ENCODE peak calls at places on chromosomes 6 and 20, in seven cellular contexts. One of them, this sample, is unnamed.

GRCh38 chr20:37398750-37399621 is 53.0 kb downstream of the SRC start:
- DNase-seq in trophoblast cell: no peak
- DNase-seq in GM23248: peak; percentile 32
- DNase-seq in PC-9: no peak
- DNase-seq in DND-41: no peak
- DNase-seq in astrocyte: no peak
- DNase-seq in neuronal stem cell: no peak
- DNase-seq in this sample: no peak

GRCh38 chr6:125797934-125798444 is 7.2 kb downstream of the NCOA7 start:
- DNase-seq in astrocyte: no peak
- DNase-seq in trophoblast cell: peak; percentile 76
- DNase-seq in GM23248: no peak
- DNase-seq in neuronal stem cell: no peak
- DNase-seq in PC-9: no peak
- DNase-seq in DND-41: no peak
- DNase-seq in this sample: no peak

GRCh38 chr6:111033628-111034289 is 51.9 kb downstream of the RPF2 start:
- DNase-seq in PC-9: no peak
- DNase-seq in trophoblast cell: no peak
- DNase-seq in GM23248: no peak
- DNase-seq in neuronal stem cell: no peak
- DNase-seq in DND-41: no peak
- DNase-seq in astrocyte: no peak
- DNase-seq in this sample: no peak

GRCh38 chr6:85185977-85186376 is 263.9 kb upstream of the NT5E start:
- DNase-seq in astrocyte: no peak
- DNase-seq in PC-9: no peak
- DNase-seq in trophoblast cell: no peak
- DNase-seq in GM23248: peak; percentile 71
- DNase-seq in DND-41: no peak
- DNase-seq in neuronal stem cell: no peak
- DNase-seq in this sample: no peak

GRCh38 chr6:21992178-21992967 is 304.5 kb downstream of the PRL start:
- DNase-seq in DND-41: peak; percentile 68
- DNase-seq in PC-9: peak; percentile 5
- DNase-seq in neuronal stem cell: no peak
- DNase-seq in astrocyte: peak; percentile 83
- DNase-seq in trophoblast cell: no peak
- DNase-seq in GM23248: peak; percentile 77
- DNase-seq in this sample: peak; percentile 89

GRCh38 chr6:88814909-88815308 is 148.5 kb downstream of the RNGTT start:
- DNase-seq in DND-41: no peak
- DNase-seq in GM23248: peak; percentile 4
- DNase-seq in astrocyte: no peak
- DNase-seq in neuronal stem cell: no peak
- DNase-seq in PC-9: no peak
- DNase-seq in trophoblast cell: no peak
- DNase-seq in this sample: no peak

GRCh38 chr6:52534363-52534762 is 42.5 kb downstream of the TRAM2 start:
- DNase-seq in neuronal stem cell: no peak
- DNase-seq in PC-9: no peak
- DNase-seq in DND-41: no peak
- DNase-seq in trophoblast cell: no peak
- DNase-seq in GM23248: no peak
- DNase-seq in astrocyte: no peak
- DNase-seq in this sample: no peak

GRCh38 chr20:7980332-7981046 is 39.1 kb downstream of the TMX4 start:
- DNase-seq in astrocyte: peak; percentile 29
- DNase-seq in trophoblast cell: no peak
- DNase-seq in PC-9: peak; percentile 2
- DNase-seq in DND-41: no peak
- DNase-seq in neuronal stem cell: peak; percentile 8
- DNase-seq in GM23248: peak; percentile 35
- DNase-seq in this sample: peak; percentile 70

GRCh38 chr20:37390503-37390890 is 44.6 kb downstream of the SRC start:
- DNase-seq in neuronal stem cell: no peak
- DNase-seq in DND-41: no peak
- DNase-seq in astrocyte: no peak
- DNase-seq in GM23248: no peak
- DNase-seq in PC-9: no peak
- DNase-seq in trophoblast cell: no peak
- DNase-seq in this sample: no peak

GRCh38 chr6:30206152-30206551 is 7.1 kb downstream of the TRIM26 start:
- DNase-seq in astrocyte: no peak
- DNase-seq in PC-9: no peak
- DNase-seq in GM23248: peak; percentile 65
- DNase-seq in neuronal stem cell: no peak
- DNase-seq in trophoblast cell: no peak
- DNase-seq in DND-41: no peak
- DNase-seq in this sample: peak; percentile 29

GRCh38 chr6:82987951-82988350 is 77.7 kb downstream of the UBE3D start:
- DNase-seq in trophoblast cell: no peak
- DNase-seq in PC-9: no peak
- DNase-seq in DND-41: no peak
- DNase-seq in GM23248: peak; percentile 34
- DNase-seq in neuronal stem cell: no peak
- DNase-seq in astrocyte: no peak
- DNase-seq in this sample: no peak

GRCh38 chr6:151917531-151918329 is 110.2 kb downstream of the ESR1 start:
- DNase-seq in trophoblast cell: peak; percentile 16
- DNase-seq in astrocyte: no peak
- DNase-seq in PC-9: no peak
- DNase-seq in GM23248: peak; percentile 43
- DNase-seq in DND-41: no peak
- DNase-seq in neuronal stem cell: no peak
- DNase-seq in this sample: no peak

GRCh38 chr6:106444777-106445507 is 84.4 kb downstream of the CRYBG1 start:
- DNase-seq in DND-41: peak; percentile 38
- DNase-seq in PC-9: peak; percentile 15
- DNase-seq in trophoblast cell: no peak
- DNase-seq in neuronal stem cell: peak; percentile 47
- DNase-seq in GM23248: peak; percentile 77
- DNase-seq in astrocyte: peak; percentile 48
- DNase-seq in this sample: peak; percentile 74

GRCh38 chr6:120872262-120872578 is 462.1 kb downstream of the TBC1D32 start:
- DNase-seq in astrocyte: no peak
- DNase-seq in neuronal stem cell: no peak
- DNase-seq in DND-41: no peak
- DNase-seq in trophoblast cell: no peak
- DNase-seq in PC-9: no peak
- DNase-seq in GM23248: no peak
- DNase-seq in this sample: no peak

GRCh38 chr6:106799008-106799952 is 169.9 kb downstream of the QRSL1 start:
- DNase-seq in GM23248: peak; percentile 19
- DNase-seq in DND-41: peak; percentile 52
- DNase-seq in PC-9: peak; percentile 94
- DNase-seq in astrocyte: peak; percentile 91
- DNase-seq in neuronal stem cell: no peak
- DNase-seq in trophoblast cell: no peak
- DNase-seq in this sample: peak; percentile 92

GRCh38 chr6:87183687-87184086 is 28.3 kb downstream of the ZNF292 start:
- DNase-seq in neuronal stem cell: no peak
- DNase-seq in DND-41: no peak
- DNase-seq in GM23248: peak; percentile 69
- DNase-seq in astrocyte: peak; percentile 57
- DNase-seq in trophoblast cell: no peak
- DNase-seq in PC-9: no peak
- DNase-seq in this sample: peak; percentile 69

GRCh38 chr6:99588618-99589289 is 17.9 kb upstream of the PRDM13 start:
- DNase-seq in neuronal stem cell: peak; percentile 65
- DNase-seq in astrocyte: peak; percentile 61
- DNase-seq in DND-41: peak; percentile 81
- DNase-seq in PC-9: peak; percentile 30
- DNase-seq in trophoblast cell: peak; percentile 62
- DNase-seq in GM23248: peak; percentile 77
- DNase-seq in this sample: peak; percentile 65

DNA sequence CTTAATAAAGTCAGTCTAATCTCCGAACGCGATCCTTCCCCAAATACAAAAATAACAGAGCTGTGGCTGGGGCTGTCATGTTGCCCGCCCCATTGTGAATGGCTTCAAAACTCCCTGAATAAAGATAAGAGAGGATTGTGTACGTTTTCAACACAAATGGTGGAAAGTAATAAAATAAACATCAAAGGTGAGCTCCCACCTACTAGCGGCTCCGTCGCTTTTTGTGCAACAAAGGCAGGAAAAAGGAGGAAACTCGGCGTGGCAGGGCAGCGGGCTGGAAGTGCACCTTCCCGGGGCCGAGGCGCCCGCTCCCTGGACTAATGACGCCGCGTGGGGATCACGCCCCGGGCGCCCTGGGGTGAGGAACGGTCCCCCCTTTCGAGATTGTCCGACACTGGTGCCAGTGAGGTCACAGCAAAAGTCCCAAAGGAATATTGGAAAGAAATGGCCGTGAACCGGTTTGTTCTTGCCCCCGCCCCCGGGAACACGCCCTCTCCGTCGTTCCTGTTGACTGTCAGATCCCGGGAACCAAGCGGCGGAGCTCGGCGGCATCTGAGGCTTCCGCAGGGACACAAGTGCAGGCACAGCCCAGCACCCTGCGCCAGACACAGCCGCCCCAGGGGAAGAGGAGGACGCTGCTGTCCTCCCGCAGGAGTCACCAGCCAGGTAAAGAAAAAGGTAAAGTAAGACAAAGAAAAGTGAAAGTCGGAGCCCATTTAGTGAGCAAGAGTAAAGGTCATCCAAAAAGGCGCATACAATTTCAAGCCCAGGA is 1.1 kb upstream of the FOXQ1 start:
- DNase-seq in DND-41: no peak
- DNase-seq in neuronal stem cell: no peak
- DNase-seq in astrocyte: no peak
- DNase-seq in GM23248: peak; percentile 46
- DNase-seq in PC-9: peak; percentile 70
- DNase-seq in trophoblast cell: peak; percentile 58
- DNase-seq in this sample: no peak
- H2AFZ ChIP-seq in DND-41: no peak overlapping the region
- H2AFZ ChIP-seq in neuronal stem cell: peak overlapping the region; percentile 74
- H2AFZ ChIP-seq in astrocyte: peak overlapping the region; percentile 34
- H2AFZ ChIP-seq in GM23248: peak overlapping the region; percentile 70
- H2AFZ ChIP-seq in PC-9: peak overlapping the region; percentile 84
- H2AFZ ChIP-seq in trophoblast cell: no peak overlapping the region
- H2AFZ ChIP-seq in this sample: peak overlapping the region; percentile 53

GRCh38 chr6:119129148-119129967 is 50.9 kb upstream of the FAM184A start:
- DNase-seq in DND-41: peak; percentile 13
- DNase-seq in PC-9: peak; percentile 20
- DNase-seq in GM23248: peak; percentile 69
- DNase-seq in neuronal stem cell: peak; percentile 64
- DNase-seq in trophoblast cell: peak; percentile 13
- DNase-seq in astrocyte: peak; percentile 56
- DNase-seq in this sample: peak; percentile 88
- H2AFZ ChIP-seq in DND-41: no peak overlapping the region
- H2AFZ ChIP-seq in PC-9: no peak overlapping the region
- H2AFZ ChIP-seq in GM23248: no peak overlapping the region
- H2AFZ ChIP-seq in neuronal stem cell: peak overlapping the region; percentile 37
- H2AFZ ChIP-seq in trophoblast cell: no peak overlapping the region
- H2AFZ ChIP-seq in astrocyte: no peak overlapping the region
- H2AFZ ChIP-seq in this sample: peak overlapping the region; percentile 50

GRCh38 chr6:139883776-139884175 is 509.3 kb upstream of the CITED2 start:
- DNase-seq in neuronal stem cell: no peak
- DNase-seq in PC-9: no peak
- DNase-seq in DND-41: no peak
- DNase-seq in trophoblast cell: no peak
- DNase-seq in GM23248: no peak
- DNase-seq in astrocyte: peak; percentile 37
- DNase-seq in this sample: peak; percentile 58

GRCh38 chr6:139881728-139882211 is 507.3 kb upstream of the CITED2 start:
- DNase-seq in PC-9: no peak
- DNase-seq in GM23248: peak; percentile 39
- DNase-seq in DND-41: peak; percentile 15
- DNase-seq in astrocyte: peak; percentile 21
- DNase-seq in trophoblast cell: no peak
- DNase-seq in neuronal stem cell: no peak
- DNase-seq in this sample: peak; percentile 38

GRCh38 chr6:139882234-139882633 is 507.8 kb upstream of the CITED2 start:
- DNase-seq in astrocyte: peak; percentile 61
- DNase-seq in neuronal stem cell: no peak
- DNase-seq in PC-9: no peak
- DNase-seq in trophoblast cell: no peak
- DNase-seq in DND-41: no peak
- DNase-seq in GM23248: no peak
- DNase-seq in this sample: peak; percentile 65

GRCh38 chr6:139881251-139881650 is 506.8 kb upstream of the CITED2 start:
- DNase-seq in GM23248: no peak
- DNase-seq in PC-9: no peak
- DNase-seq in DND-41: no peak
- DNase-seq in trophoblast cell: no peak
- DNase-seq in neuronal stem cell: no peak
- DNase-seq in astrocyte: no peak
- DNase-seq in this sample: no peak

DNA sequence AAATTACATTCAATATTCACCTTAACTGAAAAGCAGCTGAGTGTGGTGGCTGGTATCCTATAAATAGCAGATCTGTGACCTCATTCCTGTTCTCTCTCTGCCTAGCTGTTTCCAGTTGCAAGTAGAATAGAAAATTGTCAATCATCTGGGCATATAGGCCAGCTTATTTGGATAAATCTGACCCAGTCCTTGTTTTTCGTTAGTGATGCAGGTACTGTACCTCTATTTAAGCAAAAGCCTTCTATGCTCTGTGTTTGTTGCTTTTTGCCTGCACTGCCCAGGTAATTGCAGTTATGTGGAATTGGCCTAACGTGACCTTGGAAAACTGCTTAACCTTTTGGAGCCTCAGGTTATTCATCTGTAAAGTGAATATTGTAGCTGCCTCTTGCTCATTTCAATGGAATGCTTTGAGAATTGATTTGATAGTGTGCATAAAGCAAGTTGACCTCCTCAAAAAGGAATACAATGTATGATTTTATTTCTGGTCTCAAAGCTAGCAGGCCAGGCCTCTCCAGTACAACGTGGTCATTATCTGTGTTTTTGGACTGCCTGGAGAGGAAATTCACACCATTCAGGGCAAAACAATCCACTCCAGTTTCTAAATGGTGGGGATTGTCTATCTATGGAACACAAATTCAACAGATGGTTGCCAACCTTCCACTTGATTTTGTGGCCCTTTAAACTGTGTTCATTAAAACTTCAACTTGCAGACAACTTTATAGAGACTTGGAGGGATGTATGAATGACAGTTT is 508.7 kb upstream of the CITED2 start:
- DNase-seq in astrocyte: peak; percentile 52
- DNase-seq in PC-9: no peak
- DNase-seq in neuronal stem cell: no peak
- DNase-seq in DND-41: no peak
- DNase-seq in GM23248: peak; percentile 48
- DNase-seq in trophoblast cell: no peak
- DNase-seq in this sample: peak; percentile 66
- H2AFZ ChIP-seq in astrocyte: peak overlapping the region; percentile 12
- H2AFZ ChIP-seq in PC-9: peak overlapping the region; percentile 2
- H2AFZ ChIP-seq in neuronal stem cell: no peak overlapping the region
- H2AFZ ChIP-seq in DND-41: no peak overlapping the region
- H2AFZ ChIP-seq in GM23248: peak overlapping the region; percentile 59
- H2AFZ ChIP-seq in trophoblast cell: no peak overlapping the region
- H2AFZ ChIP-seq in this sample: peak overlapping the region; percentile 45

DNA sequence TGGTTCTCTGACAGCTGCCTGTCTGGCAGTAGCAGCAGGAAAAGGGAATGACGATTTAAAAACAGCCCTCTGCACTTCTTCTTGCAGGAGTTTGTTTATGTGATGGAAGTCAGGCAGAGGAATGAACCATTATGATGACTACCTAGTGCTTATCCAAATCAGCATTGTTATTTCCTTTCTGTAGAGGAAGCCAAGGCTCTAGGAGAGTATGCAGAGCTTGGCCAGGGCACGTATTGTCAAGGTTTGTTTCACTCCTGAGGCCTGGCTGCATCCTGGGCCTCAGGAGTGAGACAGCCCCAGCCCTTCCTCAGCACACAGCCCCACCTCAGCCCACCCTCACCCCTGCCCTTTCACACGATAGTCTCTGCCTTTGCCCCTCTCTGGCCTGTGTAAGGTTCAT is 68.5 kb downstream of the FAM229B start:
- DNase-seq in DND-41: no peak
- DNase-seq in trophoblast cell: no peak
- DNase-seq in neuronal stem cell: no peak
- DNase-seq in PC-9: no peak
- DNase-seq in astrocyte: peak; percentile 62
- DNase-seq in GM23248: peak; percentile 36
- DNase-seq in this sample: peak; percentile 68
- H2AFZ ChIP-seq in DND-41: no peak overlapping the region
- H2AFZ ChIP-seq in trophoblast cell: no peak overlapping the region
- H2AFZ ChIP-seq in neuronal stem cell: peak overlapping the region; percentile 68
- H2AFZ ChIP-seq in PC-9: no peak overlapping the region
- H2AFZ ChIP-seq in astrocyte: no peak overlapping the region
- H2AFZ ChIP-seq in GM23248: no peak overlapping the region
- H2AFZ ChIP-seq in this sample: no peak overlapping the region